ENCODE peak calls at places on chromosomes 13 and 19, in six cellular contexts. F is ascending aorta; C is colonic mucosa; Q is effector memory CD4-positive, alpha-beta T cell; N is stomach; U is A549. Y is an unnamed sample.

GRCh38 chr19:6076675-6077463 is 33.4 kb downstream of the RFX2 start:
- DNase-seq in N (no peak), U (no peak), Q (no peak), C (no peak), F (no peak), Y (no peak)

GRCh38 chr13:36965767-36966166 is 33.4 kb downstream of the ALG5 start:
- DNase-seq in N (no peak), F (no peak), C (no peak), U (no peak), Q (no peak), Y (no peak)

GRCh38 chr19:38252935-38253691 is 3.1 kb downstream of the PPP1R14A start:
- DNase-seq in F (peak; percentile 18), U (no peak), C (no peak), Q (no peak), N (peak; percentile 42), Y (no peak)

GRCh38 chr19:21482863-21483276 is 22.5 kb upstream of the ZNF429 start:
- DNase-seq in C (peak; percentile 45), U (no peak), Q (peak; percentile 39), N (peak; percentile 63), F (peak; percentile 26), Y (peak; percentile 3)

GRCh38 chr13:36294061-36294460 is 3.6 kb downstream of the CCDC169 start:
- DNase-seq in Q (no peak), N (no peak), C (no peak), F (no peak), U (no peak), Y (no peak)

GRCh38 chr13:71828117-71828516 is 38.9 kb downstream of the DACH1 start:
- DNase-seq in C (no peak), N (no peak), U (no peak), Q (no peak), F (no peak), Y (no peak)

GRCh38 chr13:41137241-41137640 is 4.6 kb upstream of the KBTBD6 start:
- DNase-seq in Q (no peak), N (no peak), U (no peak), F (no peak), C (no peak), Y (no peak)

GRCh38 chr13:114200673-114201005 is 21.6 kb downstream of the CFAP97D2 start:
- DNase-seq in Q (no peak), N (no peak), F (no peak), U (no peak), C (no peak), Y (no peak)

GRCh38 chr19:42601811-42602443 is 7.2 kb upstream of the CEACAM8 start:
- DNase-seq in Q (no peak), F (no peak), U (peak; percentile 34), N (no peak), C (no peak), Y (no peak)

GRCh38 chr19:30696514-30696913 is 324.3 kb downstream of the ZNF536 start:
- DNase-seq in Q (no peak), N (no peak), F (no peak), C (no peak), U (peak; percentile 87), Y (peak; percentile 28)

GRCh38 chr13:59734393-59734792 is 429.3 kb downstream of the DIAPH3 start:
- DNase-seq in F (no peak), Q (no peak), C (no peak), N (no peak), U (no peak), Y (no peak)

GRCh38 chr13:84821261-84821660 is 939.0 kb upstream of the SLITRK1 start:
- DNase-seq in Q (no peak), F (no peak), N (no peak), U (no peak), C (no peak), Y (no peak)

GRCh38 chr19:48842744-48843162 is 6.5 kb upstream of the HSD17B14 start:
- DNase-seq in N (no peak), F (no peak), C (peak; percentile 55), Q (no peak), U (peak; percentile 48), Y (peak; percentile 49)

GRCh38 chr19:29492761-29493160 is 33.0 kb upstream of the VSTM2B start:
- DNase-seq in U (no peak), N (no peak), F (no peak), Q (no peak), C (no peak), Y (no peak)

GRCh38 chr19:57850553-57851017 is 926 bp downstream of the ZNF587 start:
- DNase-seq in U (peak; percentile 15), C (peak; percentile 76), N (peak; percentile 56), F (no peak), Q (no peak), Y (peak; percentile 98)

GRCh38 chr19:45151821-45152503 is 8.8 kb downstream of the NKPD1 start:
- DNase-seq in U (no peak), N (no peak), F (no peak), Q (no peak), C (no peak), Y (no peak)

GRCh38 chr19:45153339-45154063 is 7.3 kb downstream of the NKPD1 start:
- DNase-seq in N (peak; percentile 47), F (no peak), Q (peak; percentile 16), C (peak; percentile 35), U (no peak), Y (no peak)

GRCh38 chr19:45150731-45151725 is 9.8 kb downstream of the NKPD1 start:
- DNase-seq in N (no peak), C (no peak), F (no peak), U (no peak), Q (no peak), Y (no peak)

GRCh38 chr19:45154064-45154827 is 6.5 kb downstream of the NKPD1 start:
- DNase-seq in Q (no peak), F (no peak), N (no peak), C (no peak), U (no peak), Y (peak; percentile 35)

GRCh38 chr19:45152504-45153338 is 8.1 kb downstream of the NKPD1 start:
- DNase-seq in F (no peak), U (no peak), Q (no peak), N (peak; percentile 58), C (peak; percentile 48), Y (peak; percentile 42)
- H3K4me3 ChIP-seq in F (peak overlapping the region; percentile 59), U (no peak overlapping the region), Q (peak overlapping the region; percentile 49), N (peak overlapping the region; percentile 33), C (peak overlapping the region; percentile 25), Y (peak overlapping the region; percentile 37)

DNA sequence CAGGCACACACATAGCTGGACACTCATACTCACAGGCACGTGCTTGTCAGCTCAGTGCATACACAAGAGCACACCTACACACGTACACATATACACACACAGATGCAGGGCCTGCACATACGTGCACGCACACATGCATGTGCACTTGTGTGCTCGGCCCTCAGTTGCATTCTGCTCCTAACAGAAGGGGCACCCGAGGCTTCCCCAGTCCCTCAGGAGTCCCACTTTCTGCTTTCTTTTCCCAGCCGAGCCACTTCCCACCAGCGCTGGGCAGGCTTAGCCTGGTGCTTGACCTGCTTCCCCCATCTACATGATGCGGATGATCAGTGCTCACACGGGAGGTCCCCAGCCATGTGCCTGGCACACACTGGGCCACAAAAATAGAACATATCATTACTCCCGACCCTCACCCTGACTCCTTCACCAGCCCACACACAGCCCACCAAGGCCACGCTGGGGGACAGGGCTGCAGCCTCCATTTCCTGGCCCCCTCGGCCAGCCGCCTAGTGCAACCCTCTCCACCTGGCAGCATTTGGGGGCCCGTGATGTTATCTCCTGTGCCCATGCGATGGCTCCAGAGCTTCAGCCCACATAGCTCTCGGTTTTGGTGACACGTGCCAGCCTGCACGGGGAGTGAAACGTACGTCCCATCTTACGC is 125.2 kb upstream of the SPACA7 start:
- DNase-seq in N (no peak), C (peak; percentile 9), F (no peak), Q (no peak), U (no peak), Y (no peak)
- H3K9me3 ChIP-seq in N (no peaks in the 10 kb centered on the region), C (no peaks in the 10 kb centered on the region), F (no peaks in the 10 kb centered on the region), Q (no peaks in the 10 kb centered on the region), U (no peaks in the 10 kb centered on the region), Y (no peaks in the 10 kb centered on the region)

GRCh38 chr13:26249551-26249950 is 4.4 kb upstream of the CDK8 start:
- DNase-seq in N (no peak), F (no peak), Q (no peak), U (no peak), C (no peak), Y (no peak)
- H3K27ac ChIP-seq in N (no peak overlapping the region), F (no peak overlapping the region), Q (no peak overlapping the region), U (no peak overlapping the region), C (no peak overlapping the region), Y (no peak overlapping the region)

DNA sequence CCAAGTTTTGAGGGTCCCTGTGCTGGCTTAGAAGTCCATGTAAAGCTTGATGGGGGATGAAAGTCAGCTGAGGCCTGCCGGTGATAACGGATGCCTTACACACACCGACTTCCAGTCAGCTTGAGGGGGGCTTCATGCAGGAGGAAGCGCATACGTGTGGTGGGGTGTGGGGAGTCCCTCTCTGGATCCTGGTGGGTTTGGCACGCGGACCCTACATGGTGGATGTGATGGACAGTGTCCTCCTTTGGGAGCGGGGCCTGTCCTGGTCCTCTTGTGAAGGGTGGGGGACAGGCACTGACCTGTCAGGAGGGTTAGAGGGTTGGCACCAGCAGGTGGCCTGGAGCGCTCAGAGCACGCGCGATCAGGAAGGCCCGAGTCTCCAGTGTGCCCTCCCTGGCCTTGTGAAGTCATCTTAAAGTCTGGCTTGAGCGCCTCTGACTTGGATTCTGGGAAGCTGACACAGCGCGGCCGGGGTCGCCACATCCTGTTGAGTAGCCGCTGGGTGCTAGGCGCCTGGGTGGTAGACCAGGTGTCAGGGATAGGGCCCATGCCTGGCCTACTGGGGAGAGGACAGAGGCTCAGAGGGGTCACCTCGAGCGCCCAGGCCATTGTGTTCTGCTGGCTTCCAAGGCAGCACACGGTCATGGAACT is 2.9 kb downstream of the DAZAP1 start:
- DNase-seq in C (no peak), N (no peak), Q (no peak), F (no peak), U (no peak), Y (no peak)
- H3K4me3 ChIP-seq in C (no peak overlapping the region), N (peak overlapping the region; percentile 97), Q (no peak overlapping the region), F (peak overlapping the region; percentile 99), U (no peak overlapping the region), Y (peak overlapping the region; percentile 6)

DNA sequence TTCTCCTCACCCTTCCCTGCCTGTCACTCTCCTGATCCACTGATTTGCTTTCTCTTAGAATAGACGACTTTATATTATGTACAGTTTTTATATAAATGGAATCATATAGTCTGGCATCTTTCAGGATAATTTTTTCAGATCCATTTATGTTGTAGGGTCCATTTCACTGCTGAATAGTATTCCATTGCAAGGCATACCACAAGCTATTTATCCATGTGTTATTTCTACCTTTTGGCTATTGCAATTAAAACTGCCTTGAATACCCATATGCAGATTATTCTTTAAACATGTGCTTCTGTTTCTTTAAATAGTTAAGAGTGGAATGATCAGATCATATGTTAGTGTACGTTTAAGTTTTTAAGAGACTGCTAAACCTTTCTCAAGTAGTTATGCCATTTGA is 17.8 kb upstream of the ZNF177 start:
- DNase-seq in F (no peak), C (no peak), Q (no peak), U (no peak), N (no peak), Y (no peak)
- H3K9me3 ChIP-seq in F (peaks cover 93% of the 10 kb centered on the region), C (peaks cover 9% of the 10 kb centered on the region), Q (peaks cover 70% of the 10 kb centered on the region), U (peaks cover 86% of the 10 kb centered on the region), N (peaks cover 100% of the 10 kb centered on the region), Y (peaks cover 5% of the 10 kb centered on the region)

GRCh38 chr13:73388586-73388985 is 329.8 kb downstream of the KLF5 start:
- DNase-seq in U (no peak), N (no peak), C (no peak), Q (no peak), F (no peak), Y (no peak)
- H3K27ac ChIP-seq in U (no peak overlapping the region), N (no peak overlapping the region), C (no peak overlapping the region), Q (no peak overlapping the region), F (no peak overlapping the region), Y (no peak overlapping the region)